ENCODE peak calls at places on chromosomes 3 and 15, in seven cellular contexts. One of them, this sample, is unnamed.

GRCh38 chr3:170642882-170643601 is 57.2 kb upstream of the SLC7A14 start:
- DNase-seq in B cell: no peak
- DNase-seq in GM13977: no peak
- DNase-seq in endothelial cell: no peak
- DNase-seq in cardiac muscle cell: no peak
- DNase-seq in PC-9: peak; percentile 32
- DNase-seq in AG10803: no peak
- DNase-seq in this sample: no peak

GRCh38 chr3:64408770-64409169 is 183.5 kb upstream of the PRICKLE2 start:
- DNase-seq in GM13977: no peak
- DNase-seq in PC-9: no peak
- DNase-seq in B cell: no peak
- DNase-seq in AG10803: no peak
- DNase-seq in endothelial cell: no peak
- DNase-seq in cardiac muscle cell: peak; percentile 14
- DNase-seq in this sample: no peak

GRCh38 chr3:147538034-147538433 is 128.9 kb downstream of the ZIC1 start:
- DNase-seq in endothelial cell: no peak
- DNase-seq in B cell: no peak
- DNase-seq in cardiac muscle cell: no peak
- DNase-seq in PC-9: no peak
- DNase-seq in AG10803: no peak
- DNase-seq in GM13977: no peak
- DNase-seq in this sample: no peak

GRCh38 chr3:156604642-156605144 is 49.8 kb upstream of the SSR3 start:
- DNase-seq in endothelial cell: no peak
- DNase-seq in PC-9: no peak
- DNase-seq in GM13977: no peak
- DNase-seq in AG10803: no peak
- DNase-seq in B cell: no peak
- DNase-seq in cardiac muscle cell: no peak
- DNase-seq in this sample: no peak

GRCh38 chr3:110736332-110736731 is 335.3 kb upstream of the NECTIN3 start:
- DNase-seq in GM13977: no peak
- DNase-seq in cardiac muscle cell: no peak
- DNase-seq in endothelial cell: no peak
- DNase-seq in AG10803: no peak
- DNase-seq in B cell: no peak
- DNase-seq in PC-9: no peak
- DNase-seq in this sample: no peak

GRCh38 chr3:17089314-17089700 is 204.6 kb downstream of the PLCL2 start:
- DNase-seq in cardiac muscle cell: no peak
- DNase-seq in PC-9: no peak
- DNase-seq in endothelial cell: no peak
- DNase-seq in GM13977: no peak
- DNase-seq in B cell: no peak
- DNase-seq in AG10803: no peak
- DNase-seq in this sample: no peak

GRCh38 chr3:195746751-195747150 is 26.0 kb downstream of the MUC20 start:
- DNase-seq in B cell: no peak
- DNase-seq in endothelial cell: no peak
- DNase-seq in AG10803: no peak
- DNase-seq in PC-9: no peak
- DNase-seq in cardiac muscle cell: no peak
- DNase-seq in GM13977: no peak
- DNase-seq in this sample: no peak

GRCh38 chr15:96285306-96285705 is 45.2 kb upstream of the NR2F2 start:
- DNase-seq in PC-9: no peak
- DNase-seq in GM13977: no peak
- DNase-seq in cardiac muscle cell: peak; percentile 88
- DNase-seq in AG10803: peak; percentile 70
- DNase-seq in endothelial cell: no peak
- DNase-seq in B cell: no peak
- DNase-seq in this sample: no peak

GRCh38 chr15:25859838-25860645 is 3.1 kb downstream of the ATP10A start:
- DNase-seq in endothelial cell: no peak
- DNase-seq in GM13977: no peak
- DNase-seq in B cell: no peak
- DNase-seq in cardiac muscle cell: no peak
- DNase-seq in PC-9: no peak
- DNase-seq in AG10803: peak; percentile 37
- DNase-seq in this sample: no peak

DNA sequence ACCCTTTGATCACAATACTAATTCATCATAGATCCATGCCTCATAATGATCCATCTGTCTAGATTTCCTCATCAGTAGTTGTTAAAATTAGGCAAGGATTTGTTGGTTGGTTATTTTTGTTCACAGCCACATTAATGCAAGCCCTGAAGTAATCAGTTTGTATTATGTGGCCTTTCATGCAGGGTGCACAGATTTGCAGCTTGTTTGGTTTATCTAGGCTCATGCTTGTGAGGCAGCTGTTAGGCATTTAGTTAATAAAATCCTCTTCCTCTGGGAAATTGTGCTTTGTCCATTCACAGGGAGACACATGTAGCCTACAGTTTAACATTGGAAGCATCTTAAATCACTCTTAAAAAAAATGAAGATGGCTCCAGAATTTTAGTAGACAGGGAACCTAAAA is 162.8 kb upstream of the ZNF385D start:
- DNase-seq in PC-9: no peak
- DNase-seq in cardiac muscle cell: peak; percentile 31
- DNase-seq in GM13977: no peak
- DNase-seq in endothelial cell: no peak
- DNase-seq in AG10803: peak; percentile 81
- DNase-seq in B cell: no peak
- DNase-seq in this sample: no peak
- TF ChIP-seq CTCF in PC-9: no peak
- TF ChIP-seq CTCF in cardiac muscle cell: no peak
- TF ChIP-seq CTCF in GM13977: no peak
- TF ChIP-seq CTCF in endothelial cell: no peak
- TF ChIP-seq CTCF in AG10803: no peak
- TF ChIP-seq CTCF in B cell: no peak
- TF ChIP-seq CTCF in this sample: no peak

GRCh38 chr3:128173849-128174248 is 20.6 kb downstream of the EEFSEC start:
- DNase-seq in PC-9: no peak
- DNase-seq in endothelial cell: no peak
- DNase-seq in cardiac muscle cell: no peak
- DNase-seq in AG10803: no peak
- DNase-seq in GM13977: no peak
- DNase-seq in B cell: no peak
- DNase-seq in this sample: no peak
- TF ChIP-seq CTCF in PC-9: no peak
- TF ChIP-seq CTCF in endothelial cell: no peak
- TF ChIP-seq CTCF in cardiac muscle cell: no peak
- TF ChIP-seq CTCF in AG10803: no peak
- TF ChIP-seq CTCF in GM13977: no peak
- TF ChIP-seq CTCF in B cell: no peak
- TF ChIP-seq CTCF in this sample: no peak

GRCh38 chr15:85475711-85476110 is 95.3 kb downstream of the AKAP13 start:
- DNase-seq in cardiac muscle cell: no peak
- DNase-seq in PC-9: no peak
- DNase-seq in B cell: no peak
- DNase-seq in AG10803: no peak
- DNase-seq in endothelial cell: no peak
- DNase-seq in GM13977: no peak
- DNase-seq in this sample: no peak

GRCh38 chr15:85477061-85477460 is 96.7 kb downstream of the AKAP13 start:
- DNase-seq in GM13977: no peak
- DNase-seq in B cell: no peak
- DNase-seq in PC-9: no peak
- DNase-seq in cardiac muscle cell: no peak
- DNase-seq in AG10803: no peak
- DNase-seq in endothelial cell: no peak
- DNase-seq in this sample: no peak

GRCh38 chr15:85479071-85479647 is 98.8 kb downstream of the AKAP13 start:
- DNase-seq in AG10803: peak; percentile 84
- DNase-seq in GM13977: no peak
- DNase-seq in endothelial cell: no peak
- DNase-seq in cardiac muscle cell: peak; percentile 78
- DNase-seq in PC-9: no peak
- DNase-seq in B cell: no peak
- DNase-seq in this sample: no peak

GRCh38 chr15:85475317-85475701 is 94.9 kb downstream of the AKAP13 start:
- DNase-seq in AG10803: peak; percentile 43
- DNase-seq in endothelial cell: no peak
- DNase-seq in GM13977: no peak
- DNase-seq in PC-9: no peak
- DNase-seq in B cell: peak; percentile 27
- DNase-seq in cardiac muscle cell: no peak
- DNase-seq in this sample: peak; percentile 31

GRCh38 chr15:85477730-85478129 is 97.3 kb downstream of the AKAP13 start:
- DNase-seq in B cell: no peak
- DNase-seq in cardiac muscle cell: peak; percentile 57
- DNase-seq in endothelial cell: no peak
- DNase-seq in PC-9: no peak
- DNase-seq in GM13977: no peak
- DNase-seq in AG10803: peak; percentile 44
- DNase-seq in this sample: no peak
- TF ChIP-seq CTCF in B cell: no peak
- TF ChIP-seq CTCF in cardiac muscle cell: peak; percentile 25
- TF ChIP-seq CTCF in endothelial cell: no peak
- TF ChIP-seq CTCF in PC-9: no peak
- TF ChIP-seq CTCF in GM13977: no peak
- TF ChIP-seq CTCF in AG10803: peak; percentile 22
- TF ChIP-seq CTCF in this sample: no peak

GRCh38 chr15:66905954-66906353 is 159.4 kb upstream of the SMAD3 start:
- DNase-seq in PC-9: no peak
- DNase-seq in GM13977: no peak
- DNase-seq in B cell: no peak
- DNase-seq in cardiac muscle cell: no peak
- DNase-seq in AG10803: no peak
- DNase-seq in endothelial cell: no peak
- DNase-seq in this sample: no peak
- TF ChIP-seq CTCF in PC-9: peak; percentile 39
- TF ChIP-seq CTCF in GM13977: no peak
- TF ChIP-seq CTCF in B cell: no peak
- TF ChIP-seq CTCF in cardiac muscle cell: peak; percentile 6
- TF ChIP-seq CTCF in AG10803: no peak
- TF ChIP-seq CTCF in endothelial cell: peak; percentile 32
- TF ChIP-seq CTCF in this sample: no peak